ENCODE peak calls at places on chromosomes 6 and 20, in four cellular contexts. Z is right lobe of liver, D is IMR-90, X is uterus. A is an unnamed sample.
A peak's percentile ranks its signal among the peaks of the same experiment; 100 is the strongest.

GRCh38 chr20:15889073-15889923 is 684.0 kb downstream of the KIF16B start:
- DNase-seq in Z (no peak), D (no peak), X (no peak), A (no peak)

GRCh38 chr20:63096681-63097335 is 90.0 kb upstream of the BHLHE23 start:
- DNase-seq in Z (peak; percentile 32), D (no peak), X (no peak), A (no peak)

GRCh38 chr6:108648186-108648585 is 87.5 kb downstream of the FOXO3 start:
- DNase-seq in Z (no peak), D (no peak), X (no peak), A (no peak)

GRCh38 chr20:41701596-41702350 is 83.6 kb upstream of the CHD6 start:
- DNase-seq in Z (no peak), D (no peak), X (no peak), A (no peak)

GRCh38 chr20:2651772-2652723 is at the start of gene NOP56:
- DNase-seq in Z (peak; percentile 93), D (peak; percentile 86), X (peak; percentile 87), A (peak; percentile 98)

GRCh38 chr20:25992146-25992545 is 295.5 kb upstream of the ZNF337 start:
- DNase-seq in Z (no peak), D (no peak), X (no peak), A (no peak)

GRCh38 chr20:63102720-63103375 is 96.1 kb upstream of the BHLHE23 start:
- DNase-seq in Z (peak; percentile 43), D (peak; percentile 6), X (peak; percentile 28), A (peak; percentile 88)

GRCh38 chr6:7172605-7173185 is 64.9 kb downstream of the RREB1 start:
- DNase-seq in Z (no peak), D (peak; percentile 63), X (no peak), A (peak; percentile 81)

GRCh38 chr6:15881150-15881549 is 218.3 kb upstream of the DTNBP1 start:
- DNase-seq in Z (no peak), D (no peak), X (no peak), A (no peak)

GRCh38 chr6:47047479-47048411 is 5.6 kb upstream of the ADGRF1 start:
- DNase-seq in Z (no peak), D (peak; percentile 62), X (peak; percentile 44), A (no peak)

GRCh38 chr6:138590796-138591709 is 91.8 kb upstream of the NHSL1 start:
- DNase-seq in Z (no peak), D (peak; percentile 79), X (peak; percentile 48), A (peak; percentile 49)

GRCh38 chr6:33770116-33770832 is 18.7 kb downstream of the LEMD2 start:
- DNase-seq in Z (no peak), D (no peak), X (no peak), A (no peak)

GRCh38 chr6:33770833-33771341 is 18.0 kb downstream of the LEMD2 start:
- DNase-seq in Z (no peak), D (no peak), X (no peak), A (peak; percentile 47)

GRCh38 chr6:33772114-33772830 is 16.7 kb downstream of the LEMD2 start:
- DNase-seq in Z (no peak), D (peak; percentile 30), X (no peak), A (no peak)

GRCh38 chr6:33772902-33773472 is 15.9 kb downstream of the LEMD2 start:
- DNase-seq in Z (no peak), D (no peak), X (no peak), A (no peak)

GRCh38 chr6:33771342-33772113 is 17.4 kb downstream of the LEMD2 start:
- DNase-seq in Z (peak; percentile 75), D (peak; percentile 96), X (peak; percentile 70), A (peak; percentile 34)
- TF ChIP-seq POLR2A in Z (no peak), D (no peak), X (no peak), A (no peak)

DNA sequence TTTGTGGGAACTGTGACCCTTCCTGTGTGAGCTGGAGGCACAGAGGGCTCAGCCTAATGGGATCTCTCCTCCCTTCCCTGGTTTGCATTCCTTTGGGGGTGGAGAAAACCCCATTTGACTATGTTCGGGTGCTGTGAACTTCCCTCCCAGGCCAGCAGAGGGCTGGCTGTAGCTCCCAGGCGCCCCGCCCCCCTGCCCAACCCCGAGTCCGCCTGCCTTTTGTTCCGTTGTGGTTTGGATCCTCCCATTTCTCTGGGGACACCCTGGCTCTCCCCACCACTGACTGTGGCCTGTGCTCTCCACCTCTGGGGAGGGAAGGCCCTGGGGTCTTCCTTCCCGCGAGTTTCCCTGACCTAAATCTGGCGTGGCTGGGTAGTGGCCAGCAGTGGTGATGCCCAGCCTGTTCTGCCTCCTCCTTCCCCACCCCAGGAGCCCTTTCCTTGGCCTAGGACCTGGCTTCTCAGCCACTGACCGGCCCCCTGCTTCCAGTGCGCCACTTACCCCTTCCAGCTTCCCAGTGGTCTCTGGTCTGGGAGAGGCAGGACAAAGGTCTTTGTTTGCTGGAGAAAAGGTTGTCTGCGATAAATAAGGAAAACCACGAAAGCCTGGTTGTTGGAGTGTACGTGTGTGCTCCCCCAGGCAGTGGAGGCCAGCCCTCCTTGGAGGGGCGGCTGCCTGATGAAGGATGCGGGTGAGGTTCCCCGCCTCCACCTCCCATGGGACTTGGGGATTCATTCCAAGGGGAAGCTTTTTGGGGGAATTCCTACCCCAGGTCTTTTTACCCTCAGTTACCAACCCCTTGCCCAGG is 5.0 kb downstream of the VEGFA start:
- DNase-seq in Z (peak; percentile 77), D (peak; percentile 61), X (peak; percentile 76), A (no peak)
- H3K4me3 ChIP-seq in Z (peak overlapping the region; percentile 98), D (peak overlapping the region; percentile 94), X (peak overlapping the region; percentile 88), A (no peak overlapping the region)

GRCh38 chr20:59032023-59032712 is at the start of gene ATP5F1E:
- DNase-seq in Z (peak; percentile 97), D (peak; percentile 89), X (peak; percentile 93), A (peak; percentile 93)
- TF ChIP-seq POLR2A in Z (peak; percentile 91), D (peak; percentile 79), X (peak; percentile 90), A (no peak)

GRCh38 chr6:151285121-151285520 is 45.4 kb downstream of the AKAP12 start:
- DNase-seq in Z (no peak), D (peak; percentile 80), X (peak; percentile 53), A (no peak)
- H3K4me3 ChIP-seq in Z (no peak overlapping the region), D (no peak overlapping the region), X (no peak overlapping the region), A (no peak overlapping the region)

GRCh38 chr20:53623127-53623453 is 29.5 kb upstream of the ZNF217 start:
- DNase-seq in Z (no peak), D (no peak), X (no peak), A (no peak)
- TF ChIP-seq POLR2A in Z (no peak), D (no peak), X (no peak), A (no peak)

DNA sequence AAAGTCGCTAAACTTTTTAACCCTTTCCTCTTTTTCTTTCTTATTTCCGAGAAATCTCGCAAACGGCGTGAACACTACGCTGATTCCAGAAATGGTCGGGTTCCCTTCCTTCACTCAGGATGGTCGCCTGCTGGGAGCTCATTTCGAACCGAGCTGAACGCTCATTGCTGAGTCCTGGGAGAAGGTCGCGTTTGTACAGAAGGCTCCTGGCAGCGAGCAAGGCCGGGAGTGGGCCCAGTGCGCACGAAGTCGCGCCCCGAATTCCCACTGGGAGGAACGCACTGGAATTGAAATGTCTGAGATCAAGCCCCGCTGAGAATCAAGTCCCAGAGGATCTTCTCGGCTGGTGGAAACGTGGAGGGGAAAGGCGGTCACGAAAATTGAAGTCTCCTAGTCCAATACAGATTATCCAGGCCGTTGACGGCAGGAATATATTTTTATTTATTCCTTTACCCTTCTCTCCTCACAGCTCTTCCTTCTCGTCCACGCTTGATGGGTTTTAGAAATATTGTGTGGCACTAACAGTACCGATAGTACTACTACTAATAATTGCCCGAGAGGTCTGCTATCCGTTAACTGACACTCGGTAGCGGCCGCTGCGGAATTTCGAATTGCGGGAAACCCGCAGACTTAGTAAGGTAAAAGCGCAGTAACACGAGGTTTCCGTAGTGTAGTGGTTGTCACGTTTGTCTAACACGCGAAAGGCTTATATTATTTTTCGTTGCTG is 207.2 kb upstream of the ZNF184 start:
- DNase-seq in Z (no peak), D (no peak), X (no peak), A (no peak)
- H3K4me3 ChIP-seq in Z (no peak overlapping the region), D (peak overlapping the region; percentile 34), X (no peak overlapping the region), A (no peak overlapping the region)

GRCh38 chr6:149317656-149318571 is at the start of gene TAB2:
- DNase-seq in Z (peak; percentile 65), D (no peak), X (peak; percentile 46), A (no peak)
- TF ChIP-seq POLR2A in Z (no peak), D (no peak), X (no peak), A (no peak)

A was measured in lower leg skin.